ENCODE peak calls at places on chromosomes 3 and 15, in eight cellular contexts. Z is AG09319, J is upper lobe of right lung, U is ACHN, N is HFFc6, S is esophagus muscularis mucosa, R is HEK293T, M is T-cell. V is an unnamed sample.
A peak's percentile ranks its signal among the peaks of the same experiment; 100 is the strongest.

GRCh38 chr15:95267476-95267875 is 1036.1 kb downstream of the MCTP2 start:
- DNase-seq in Z (no peak), J (no peak), U (no peak), N (no peak), S (no peak), R (no peak), M (no peak), V (no peak)

GRCh38 chr15:53962646-53963561 is 15.3 kb upstream of the UNC13C start:
- DNase-seq in Z (no peak), J (no peak), U (peak; percentile 21), N (no peak), S (no peak), R (peak; percentile 10), M (peak; percentile 1), V (no peak)

GRCh38 chr3:58613236-58614132 is 36.3 kb upstream of the FAM107A start:
- DNase-seq in Z (no peak), J (no peak), U (no peak), N (no peak), S (no peak), R (no peak), M (no peak), V (no peak)

GRCh38 chr3:113769551-113769950 is 22.7 kb downstream of the ATP6V1A start:
- DNase-seq in Z (peak; percentile 49), J (no peak), U (peak; percentile 35), N (peak; percentile 54), S (no peak), R (no peak), M (no peak), V (no peak)

GRCh38 chr3:185654758-185655145 is 68.7 kb downstream of the SENP2 start:
- DNase-seq in Z (no peak), J (no peak), U (no peak), N (no peak), S (peak; percentile 62), R (no peak), M (no peak), V (no peak)

GRCh38 chr3:187274315-187274976 is 17.1 kb downstream of the MASP1 start:
- DNase-seq in Z (no peak), J (no peak), U (no peak), N (no peak), S (no peak), R (no peak), M (no peak), V (no peak)

GRCh38 chr3:166613365-166613764 is 766.7 kb downstream of the ZBBX start:
- DNase-seq in Z (no peak), J (no peak), U (no peak), N (no peak), S (no peak), R (no peak), M (no peak), V (no peak)

GRCh38 chr3:36663666-36664291 is 100.6 kb downstream of the DCLK3 start:
- DNase-seq in Z (no peak), J (no peak), U (peak; percentile 44), N (no peak), S (no peak), R (no peak), M (no peak), V (no peak)

GRCh38 chr3:66038726-66039589 is at the start of gene MAGI1:
- DNase-seq in Z (peak; percentile 93), J (peak; percentile 93), U (peak; percentile 93), N (peak; percentile 93), S (peak; percentile 94), R (peak; percentile 93), M (no peak), V (no peak)

GRCh38 chr15:78320173-78320572 is 20.0 kb upstream of the CRABP1 start:
- DNase-seq in Z (no peak), J (no peak), U (no peak), N (no peak), S (no peak), R (no peak), M (no peak), V (no peak)

GRCh38 chr3:127629462-127630403 is 748 bp downstream of the PODXL2 start:
- DNase-seq in Z (no peak), J (peak; percentile 61), U (no peak), N (no peak), S (no peak), R (peak; percentile 20), M (peak; percentile 32), V (peak; percentile 78)

GRCh38 chr3:189800436-189800835 is 169.2 kb downstream of the TP63 start:
- DNase-seq in Z (no peak), J (no peak), U (no peak), N (no peak), S (no peak), R (no peak), M (no peak), V (no peak)

GRCh38 chr3:149658444-149659172 is 783 bp upstream of the WWTR1 start:
- DNase-seq in Z (peak; percentile 67), J (peak; percentile 81), U (peak; percentile 79), N (peak; percentile 87), S (peak; percentile 94), R (peak; percentile 70), M (no peak), V (no peak)

GRCh38 chr3:56782900-56783299 is 18.8 kb downstream of the ARHGEF3 start:
- DNase-seq in Z (no peak), J (no peak), U (no peak), N (no peak), S (no peak), R (no peak), M (no peak), V (no peak)

V was measured in immature natural killer cell.